ENCODE peak calls at places on chromosome 2, in six cellular contexts. G is stimulated activated CD8-positive, alpha-beta memory T cell treated with anti-CD3 and anti-CD28 coated beads, Interleukin-15, amount 100 ng/mL, for 4 hours; H is AG09309; I is epithelial cell of prostate; L is Right ventricle myocardium superior; F is Kasumi-1. U is an unnamed sample.

GRCh38 chr2:174827371-174828369 is 63.4 kb upstream of the CHRNA1 start:
- DNase-seq in G (no peak), H (no peak), I (no peak), L (no peak), F (no peak), U (peak)

GRCh38 chr2:143525006-143525405 is 395.8 kb downstream of the ARHGAP15 start:
- DNase-seq in G (no peak), H (peak), I (no peak), L (no peak), F (no peak), U (no peak)

GRCh38 chr2:6080837-6081541 is 388.8 kb downstream of the SOX11 start:
- DNase-seq in G (no peak), H (no peak), I (no peak), L (peak), F (no peak), U (no peak)

GRCh38 chr2:11129598-11130449 is 25.4 kb upstream of the SLC66A3 start:
- DNase-seq in G (peak), H (no peak), I (no peak), L (peak), F (peak), U (no peak)

GRCh38 chr2:238252766-238253630 is 13.2 kb upstream of the HES6 start:
- DNase-seq in G (no peak), H (no peak), I (no peak), L (no peak), F (no peak), U (no peak)

GRCh38 chr2:230485801-230486341 is 69.9 kb downstream of the SP100 start:
- DNase-seq in G (no peak), H (no peak), I (no peak), L (no peak), F (no peak), U (no peak)

GRCh38 chr2:240985881-240986786 is 12.3 kb upstream of the SNED1 start:
- DNase-seq in G (no peak), H (no peak), I (no peak), L (peak), F (no peak), U (no peak)

GRCh38 chr2:85926931-85927527 is 38.2 kb upstream of the ST3GAL5 start:
- DNase-seq in G (no peak), H (no peak), I (no peak), L (no peak), F (no peak), U (no peak)

GRCh38 chr2:110994250-110994961 is 126.3 kb upstream of the BCL2L11 start:
- DNase-seq in G (no peak), H (no peak), I (no peak), L (no peak), F (peak), U (peak)

GRCh38 chr2:237682901-237683670 is 55.7 kb downstream of the LRRFIP1 start:
- DNase-seq in G (no peak), H (no peak), I (no peak), L (no peak), F (no peak), U (no peak)

GRCh38 chr2:163778045-163778753 is 42.4 kb upstream of the FIGN start:
- DNase-seq in G (no peak), H (peak), I (peak), L (no peak), F (no peak), U (peak)

GRCh38 chr2:6917071-6917760 is at the start of gene RNF144A:
- DNase-seq in G (peak), H (no peak), I (no peak), L (peak), F (peak), U (no peak)

GRCh38 chr2:217732995-217733394 is 269.8 kb downstream of the TNS1 start:
- DNase-seq in G (no peak), H (peak), I (no peak), L (no peak), F (no peak), U (no peak)

GRCh38 chr2:127636248-127637235 is 9.4 kb upstream of the GPR17 start:
- DNase-seq in G (no peak), H (no peak), I (no peak), L (no peak), F (no peak), U (no peak)

GRCh38 chr2:149329470-149330126 is 789 bp upstream of the LYPD6 start:
- DNase-seq in G (no peak), H (peak), I (peak), L (peak), F (no peak), U (peak)

U was measured in renal cortical epithelial cell.